ENCODE peak calls at places on chromosomes 3 and 15, in five cellular contexts. Z, O, C, R and B are unnamed samples.

GRCh38 chr15:38879909-38880471 is 315.4 kb upstream of the RASGRP1 start:
- DNase-seq in O (no peak), R (no peak), Z (peak; percentile 56), C (no peak), B (no peak)

GRCh38 chr3:71629289-71630252 is 46.0 kb upstream of the FOXP1 start:
- DNase-seq in C (no peak), O (no peak), Z (peak; percentile 51), R (no peak), B (no peak)

GRCh38 chr15:58441376-58442070 is 9.7 kb downstream of the LIPC start:
- DNase-seq in C (no peak), Z (no peak), O (no peak), R (no peak), B (no peak)

GRCh38 chr15:58506787-58507671 is 75.2 kb downstream of the LIPC start:
- DNase-seq in C (no peak), O (no peak), R (no peak), Z (no peak), B (no peak)

GRCh38 chr3:122609798-122610559 is 32.5 kb downstream of the PARP15 start:
- DNase-seq in O (no peak), R (no peak), C (no peak), Z (no peak), B (peak; percentile 55)

GRCh38 chr3:134132961-134133360 is 103.2 kb upstream of the SLCO2A1 start:
- DNase-seq in C (no peak), R (no peak), Z (no peak), O (no peak), B (no peak)

GRCh38 chr15:58903232-58903631 is 30.2 kb downstream of the SLTM start:
- DNase-seq in C (no peak), R (no peak), O (no peak), Z (no peak), B (no peak)

GRCh38 chr3:134923286-134923685 is 128.2 kb downstream of the EPHB1 start:
- DNase-seq in C (no peak), Z (no peak), R (no peak), O (no peak), B (no peak)

GRCh38 chr3:63364909-63365308 is 86.8 kb downstream of the SYNPR start:
- DNase-seq in O (no peak), R (no peak), C (no peak), Z (no peak), B (no peak)

GRCh38 chr3:64355473-64355872 is 130.2 kb upstream of the PRICKLE2 start:
- DNase-seq in R (no peak), O (no peak), C (no peak), Z (no peak), B (no peak)

GRCh38 chr3:31525532-31525931 is 7.2 kb upstream of the STT3B start:
- DNase-seq in O (no peak), Z (no peak), R (no peak), C (no peak), B (no peak)

GRCh38 chr3:184229424-184230080 is at the start of gene VWA5B2:
- DNase-seq in R (peak; percentile 73), C (no peak), Z (peak; percentile 60), O (no peak), B (peak; percentile 99)

GRCh38 chr3:40313975-40314860 is 4.7 kb downstream of the EIF1B start:
- DNase-seq in Z (no peak), O (no peak), C (no peak), R (no peak), B (no peak)

GRCh38 chr3:141112686-141113255 is 61.6 kb downstream of the SPSB4 start:
- DNase-seq in C (no peak), R (no peak), O (no peak), Z (no peak), B (no peak)

GRCh38 chr3:137150825-137151224 is 193.0 kb downstream of the IL20RB start:
- DNase-seq in C (no peak), Z (no peak), O (no peak), R (no peak), B (no peak)

GRCh38 chr15:79339588-79340314 is 28.8 kb downstream of the TMED3 start:
- DNase-seq in Z (no peak), O (no peak), C (no peak), R (no peak), B (peak; percentile 9)

GRCh38 chr3:124818398-124819150 is 68.6 kb downstream of the ITGB5 start:
- DNase-seq in C (no peak), O (no peak), R (no peak), Z (no peak), B (no peak)

GRCh38 chr15:50051811-50052419 is 67.1 kb downstream of the ATP8B4 start:
- DNase-seq in R (no peak), Z (peak; percentile 31), C (no peak), O (no peak), B (peak; percentile 2)

GRCh38 chr3:149634573-149634972 is 23.3 kb downstream of the WWTR1 start:
- DNase-seq in O (no peak), R (no peak), Z (no peak), C (no peak), B (no peak)

GRCh38 chr3:179189764-179190163 is 41.6 kb downstream of the PIK3CA start:
- DNase-seq in C (no peak), R (no peak), Z (no peak), O (no peak), B (no peak)

GRCh38 chr3:190504354-190505125 is 9.3 kb upstream of the IL1RAP start:
- DNase-seq in C (no peak), R (no peak), O (no peak), Z (no peak), B (no peak)

GRCh38 chr15:93311620-93312019 is 222.6 kb upstream of the RGMA start:
- DNase-seq in R (no peak), O (no peak), C (no peak), Z (no peak), B (no peak)

GRCh38 chr3:197364410-197365071 is 66.1 kb upstream of the DLG1 start:
- DNase-seq in Z (no peak), R (peak; percentile 16), C (no peak), O (no peak), B (no peak)

GRCh38 chr3:97763586-97764148 is 891 bp upstream of the ARL6 start:
- DNase-seq in O (no peak), R (no peak), Z (no peak), C (no peak), B (no peak)

GRCh38 chr3:50316657-50317242 is 5.8 kb downstream of the HYAL2 start:
- DNase-seq in R (peak; percentile 87), Z (no peak), C (no peak), O (peak; percentile 88), B (peak; percentile 94)

DNA sequence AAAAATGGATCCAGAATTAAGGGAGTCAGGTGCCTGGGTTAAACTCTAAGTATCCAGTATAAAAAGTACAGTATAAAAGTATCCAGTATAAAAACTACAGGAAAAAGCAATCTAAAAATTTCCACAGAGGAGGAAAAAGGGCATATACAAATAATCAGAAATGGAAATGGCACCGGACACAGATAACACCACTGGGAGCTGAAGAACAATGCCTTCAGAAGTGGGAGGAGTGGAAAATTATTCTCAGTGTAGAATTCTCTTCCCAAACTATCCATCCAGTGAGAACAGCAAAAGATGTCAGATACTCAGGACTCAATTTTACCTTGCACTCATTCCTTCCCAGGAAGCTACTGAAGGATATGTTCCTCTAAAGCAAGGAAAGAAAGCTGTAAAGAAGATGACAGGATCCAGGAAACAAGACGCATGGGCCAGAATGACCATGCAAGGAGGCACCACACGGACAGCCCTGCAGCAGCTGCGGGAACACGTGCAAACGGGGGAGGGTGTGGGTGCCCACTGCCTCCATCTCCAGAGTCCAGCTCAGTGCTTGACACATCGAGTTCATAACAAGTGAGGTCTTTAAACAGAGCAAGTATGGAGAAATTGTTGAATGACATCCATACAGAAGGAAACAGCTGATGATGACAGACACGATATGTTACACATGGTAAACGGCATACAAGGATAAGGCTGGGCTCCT is 68.5 kb downstream of the CHSY1 start:
- DNase-seq in Z (no peak), R (no peak), O (no peak), C (no peak), B (no peak)
- TF ChIP-seq POLR2A in Z (no peak), R (no peak), O (no peak), C (no peak), B (no peak)

GRCh38 chr15:55279746-55280351 is 9.8 kb downstream of the RAB27A start:
- DNase-seq in C (no peak), Z (no peak), O (no peak), R (no peak), B (no peak)

GRCh38 chr15:55281517-55282227 is 7.9 kb downstream of the RAB27A start:
- DNase-seq in C (no peak), O (no peak), R (no peak), Z (no peak), B (no peak)

GRCh38 chr15:55277116-55277564 is 12.5 kb downstream of the RAB27A start:
- DNase-seq in C (no peak), R (no peak), O (no peak), Z (no peak), B (no peak)

GRCh38 chr15:55277715-55278114 is 11.9 kb downstream of the RAB27A start:
- DNase-seq in R (no peak), Z (no peak), O (no peak), C (no peak), B (no peak)

GRCh38 chr15:55279100-55279745 is 10.4 kb downstream of the RAB27A start:
- DNase-seq in C (no peak), Z (no peak), R (no peak), O (no peak), B (no peak)
- TF ChIP-seq POLR2A in C (no peak), Z (no peak), R (no peak), O (no peak), B (no peak)

GRCh38 chr15:31325976-31326728 is 483 bp upstream of the KLF13 start:
- DNase-seq in C (peak; percentile 92), R (peak; percentile 99), Z (peak; percentile 99), O (peak; percentile 99), B (peak; percentile 99)

GRCh38 chr15:31328425-31328998 is 1.9 kb downstream of the KLF13 start:
- DNase-seq in O (no peak), R (no peak), Z (no peak), C (no peak), B (peak; percentile 68)

GRCh38 chr15:31326729-31327673 is at the start of gene KLF13:
- DNase-seq in Z (peak; percentile 82), R (peak; percentile 74), C (no peak), O (peak; percentile 62), B (peak; percentile 66)

GRCh38 chr15:31328999-31329639 is 2.5 kb downstream of the KLF13 start:
- DNase-seq in R (no peak), O (no peak), C (no peak), Z (peak; percentile 30), B (no peak)

DNA sequence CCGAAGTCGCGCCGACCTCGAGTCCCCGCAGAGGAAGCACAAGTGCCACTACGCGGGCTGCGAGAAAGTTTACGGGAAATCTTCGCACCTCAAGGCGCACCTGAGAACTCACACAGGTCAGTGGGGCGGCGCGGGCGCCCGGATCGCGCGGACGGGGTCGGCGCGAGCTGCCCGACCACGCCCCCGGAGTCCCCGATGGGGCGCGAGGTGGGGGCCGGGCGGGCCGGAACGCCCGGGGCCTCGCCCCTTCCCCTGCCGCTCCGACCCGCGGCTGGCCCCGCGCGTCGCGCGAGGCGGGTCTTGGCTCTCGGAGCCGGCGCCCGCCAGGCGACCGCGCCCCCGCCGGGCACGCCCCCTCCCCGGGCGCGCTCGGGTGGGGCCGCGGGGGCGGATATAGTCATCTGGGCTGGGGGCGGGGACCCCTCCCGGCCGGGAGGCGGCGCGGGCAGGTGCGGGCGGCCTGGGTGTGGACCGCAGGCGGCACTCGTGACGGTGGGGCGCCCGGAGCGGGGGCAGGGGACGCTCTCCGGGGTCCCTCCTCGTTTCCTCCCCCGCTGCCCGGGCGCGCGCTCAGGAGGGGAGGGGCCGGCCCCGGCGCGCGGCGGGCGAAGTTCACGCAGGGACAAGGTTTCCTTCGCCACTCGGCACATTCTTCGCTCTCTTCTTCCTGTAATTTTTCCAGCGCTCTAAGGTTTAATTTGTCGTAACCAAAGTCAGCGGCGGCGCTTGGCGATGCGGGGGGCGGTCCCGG is 1.2 kb downstream of the KLF13 start:
- DNase-seq in C (no peak), Z (peak; percentile 82), O (no peak), R (peak; percentile 76), B (peak; percentile 54)
- TF ChIP-seq POLR2A in C (peak; percentile 63), Z (peak; percentile 16), O (no peak), R (no peak), B (no peak)

GRCh38 chr3:195895900-195896360 is 12.4 kb downstream of the TNK2 start:
- DNase-seq in Z (peak; percentile 84), R (peak; percentile 66), C (no peak), O (no peak), B (peak; percentile 70)
- TF ChIP-seq POLR2A in Z (no peak), R (no peak), C (peak; percentile 32), O (no peak), B (peak; percentile 41)